ENCODE peak calls at places on chromosomes 13 and 19, in five cellular contexts. O is GM23248; D is CD8-positive, alpha-beta memory T cell; V is neural progenitor cell; E is tibial nerve. Z is an unnamed sample.

GRCh38 chr13:34733720-34734119 is 208.3 kb upstream of the NBEA start:
- DNase-seq in O (peak; percentile 58), D (no peak), V (peak; percentile 42), E (no peak), Z (no peak)

GRCh38 chr19:18481505-18482222 is 40.2 kb downstream of the ELL start:
- DNase-seq in O (no peak), D (no peak), V (no peak), E (no peak), Z (no peak)

GRCh38 chr19:16070366-16070990 is 5.8 kb upstream of the TPM4 start:
- DNase-seq in O (peak; percentile 85), D (peak; percentile 76), V (no peak), E (no peak), Z (no peak)

GRCh38 chr19:45041125-45041524 is 2.3 kb downstream of the CLASRP start:
- DNase-seq in O (no peak), D (no peak), V (no peak), E (no peak), Z (no peak)

GRCh38 chr13:40271931-40272775 is 394.3 kb downstream of the FOXO1 start:
- DNase-seq in O (peak; percentile 82), D (no peak), V (no peak), E (peak; percentile 91), Z (no peak)

GRCh38 chr19:40681039-40681438 is 9.4 kb downstream of the NUMBL start:
- DNase-seq in O (no peak), D (no peak), V (no peak), E (no peak), Z (no peak)

GRCh38 chr19:402786-403185 is 6.2 kb downstream of the C2CD4C start:
- DNase-seq in O (no peak), D (no peak), V (no peak), E (no peak), Z (no peak)

GRCh38 chr19:40803857-40804782 is 5.1 kb downstream of the EGLN2 start:
- DNase-seq in O (no peak), D (peak; percentile 44), V (no peak), E (no peak), Z (peak; percentile 68)

GRCh38 chr13:98869408-98870090 is 108.3 kb downstream of the DOCK9 start:
- DNase-seq in O (no peak), D (no peak), V (no peak), E (no peak), Z (no peak)

GRCh38 chr19:50861496-50862286 is 7.0 kb downstream of the KLK3 start:
- DNase-seq in O (no peak), D (no peak), V (no peak), E (no peak), Z (no peak)

GRCh38 chr13:106536244-106537034 is 977 bp upstream of the EFNB2 start:
- DNase-seq in O (peak; percentile 88), D (peak; percentile 90), V (peak; percentile 98), E (peak; percentile 89), Z (peak; percentile 95)

GRCh38 chr19:41399091-41399490 is 1.5 kb downstream of the BCKDHA start:
- DNase-seq in O (no peak), D (no peak), V (no peak), E (no peak), Z (no peak)

GRCh38 chr13:73740681-73741080 is 393.5 kb downstream of the KLF12 start:
- DNase-seq in O (peak; percentile 76), D (no peak), V (no peak), E (no peak), Z (no peak)

GRCh38 chr13:25529425-25529824 is 157.7 kb downstream of the ATP8A2 start:
- DNase-seq in O (no peak), D (no peak), V (no peak), E (no peak), Z (no peak)

GRCh38 chr19:40804783-40805242 is 5.8 kb downstream of the EGLN2 start:
- DNase-seq in O (peak; percentile 24), D (no peak), V (no peak), E (no peak), Z (peak; percentile 49)

GRCh38 chr13:109795021-109795420 is 8.6 kb upstream of the IRS2 start:
- DNase-seq in O (no peak), D (no peak), V (no peak), E (no peak), Z (no peak)

GRCh38 chr19:23075031-23075733 is 41.6 kb upstream of the ZNF730 start:
- DNase-seq in O (peak; percentile 46), D (no peak), V (peak; percentile 93), E (no peak), Z (peak; percentile 91)

GRCh38 chr13:35953537-35954206 is 177.5 kb downstream of the DCLK1 start:
- DNase-seq in O (peak; percentile 94), D (no peak), V (peak; percentile 86), E (peak; percentile 86), Z (peak; percentile 62)

GRCh38 chr13:70390064-70390463 is 281.8 kb upstream of the KLHL1 start:
- DNase-seq in O (no peak), D (no peak), V (no peak), E (no peak), Z (no peak)

GRCh38 chr19:4709440-4710280 is 14.0 kb downstream of the DPP9 start:
- DNase-seq in O (no peak), D (no peak), V (no peak), E (no peak), Z (no peak)

DNA sequence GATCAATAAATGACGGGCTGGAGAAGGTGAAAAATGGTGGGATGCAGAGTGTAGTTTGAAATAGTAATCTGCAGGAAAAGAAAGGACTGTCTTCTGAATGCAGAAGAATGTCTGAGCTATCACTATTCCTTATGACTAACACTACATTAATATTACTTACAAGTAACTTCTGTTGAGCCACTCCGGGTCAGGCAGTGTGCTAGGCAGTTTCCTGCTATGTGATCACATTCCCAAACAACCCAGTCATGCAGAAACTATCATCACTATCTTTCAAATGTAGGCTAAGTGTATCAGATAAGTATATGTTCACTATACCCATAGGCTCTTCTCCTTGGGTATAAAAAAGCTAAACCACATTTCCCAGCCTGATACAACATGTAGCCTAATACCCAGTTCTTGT is 6.6 kb downstream of the ZNF599 start:
- DNase-seq in O (peak; percentile 0), D (no peak), V (no peak), E (no peak), Z (no peak)
- H3K4me3 ChIP-seq in O (no peak overlapping the region), D (no peak overlapping the region), V (no peak overlapping the region), E (no peak overlapping the region), Z (no peak overlapping the region)

DNA sequence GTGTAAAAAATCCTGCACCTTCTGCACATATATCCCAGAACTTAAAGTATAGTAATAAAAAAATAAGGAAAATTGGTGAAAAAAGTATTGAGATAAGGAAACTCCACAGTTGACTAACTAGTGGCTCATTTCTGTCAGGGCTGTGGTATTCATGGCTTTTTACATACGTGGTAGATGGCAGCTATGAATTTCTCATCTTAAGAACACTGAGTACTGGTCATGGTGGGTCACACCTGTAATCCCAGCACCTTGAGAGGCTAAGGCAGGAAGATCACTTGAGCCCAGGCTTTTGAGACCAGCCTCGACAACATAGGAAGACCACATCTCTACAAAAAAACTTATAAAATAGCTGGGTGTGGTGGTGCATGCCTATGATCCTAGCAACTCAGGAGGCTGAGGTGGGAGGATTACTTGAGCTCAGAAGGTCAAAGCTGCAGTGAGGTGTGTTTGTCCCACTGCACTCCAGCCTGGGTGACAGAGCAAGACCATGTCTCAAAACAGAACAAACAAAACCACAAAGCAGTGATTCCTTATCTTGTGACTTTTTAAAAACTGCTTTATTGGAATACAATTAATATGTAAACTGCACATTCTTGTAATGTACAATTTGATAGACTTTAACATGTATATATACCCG is 16.8 kb downstream of the SLAIN1 start:
- DNase-seq in O (no peak), D (no peak), V (no peak), E (no peak), Z (no peak)
- H3K9me3 ChIP-seq in O (no peaks in the 10 kb centered on the region), D (no peaks in the 10 kb centered on the region), V (peaks cover 26% of the 10 kb centered on the region), E (no peaks in the 10 kb centered on the region), Z (peaks cover 16% of the 10 kb centered on the region)

GRCh38 chr19:10776900-10777650 is 58.9 kb downstream of the TMED1 start:
- DNase-seq in O (no peak), D (no peak), V (no peak), E (no peak), Z (no peak)
- H3K27ac ChIP-seq in O (no peak overlapping the region), D (no peak overlapping the region), V (no peak overlapping the region), E (no peak overlapping the region), Z (no peak overlapping the region)

GRCh38 chr19:48918801-48919247 is 14.7 kb upstream of the DHDH start:
- DNase-seq in O (peak; percentile 44), D (no peak), V (peak; percentile 77), E (no peak), Z (peak; percentile 45)

GRCh38 chr19:48921721-48922500 is 11.6 kb upstream of the DHDH start:
- DNase-seq in O (no peak), D (no peak), V (no peak), E (no peak), Z (no peak)

GRCh38 chr19:48920949-48921348 is 12.6 kb upstream of the DHDH start:
- DNase-seq in O (no peak), D (no peak), V (no peak), E (no peak), Z (no peak)

GRCh38 chr19:48915757-48916156 is 15.6 kb downstream of the NUCB1 start:
- DNase-seq in O (no peak), D (no peak), V (no peak), E (no peak), Z (no peak)

DNA sequence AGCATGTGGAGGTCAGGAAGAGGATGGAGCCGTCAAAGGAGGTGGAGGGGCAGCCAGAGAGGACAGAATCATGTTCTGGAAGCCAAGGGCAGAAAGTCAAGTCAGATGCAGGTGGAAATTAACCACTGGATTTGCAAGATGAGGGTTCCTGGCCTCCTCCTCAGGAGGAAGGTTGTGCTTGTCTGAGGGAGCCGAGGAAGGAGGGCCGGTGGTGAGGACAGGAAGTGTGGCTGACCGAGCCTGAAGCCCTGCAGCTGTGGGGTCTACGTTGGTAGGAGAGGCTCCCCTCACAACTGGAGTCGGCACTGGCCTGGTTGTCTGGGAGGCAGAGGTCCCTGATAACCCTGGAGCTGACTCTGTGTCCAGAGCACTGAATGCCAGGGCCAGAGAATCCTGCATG is 15.4 kb upstream of the DHDH start:
- DNase-seq in O (no peak), D (no peak), V (no peak), E (no peak), Z (no peak)
- H3K4me3 ChIP-seq in O (no peak overlapping the region), D (no peak overlapping the region), V (no peak overlapping the region), E (no peak overlapping the region), Z (no peak overlapping the region)

DNA sequence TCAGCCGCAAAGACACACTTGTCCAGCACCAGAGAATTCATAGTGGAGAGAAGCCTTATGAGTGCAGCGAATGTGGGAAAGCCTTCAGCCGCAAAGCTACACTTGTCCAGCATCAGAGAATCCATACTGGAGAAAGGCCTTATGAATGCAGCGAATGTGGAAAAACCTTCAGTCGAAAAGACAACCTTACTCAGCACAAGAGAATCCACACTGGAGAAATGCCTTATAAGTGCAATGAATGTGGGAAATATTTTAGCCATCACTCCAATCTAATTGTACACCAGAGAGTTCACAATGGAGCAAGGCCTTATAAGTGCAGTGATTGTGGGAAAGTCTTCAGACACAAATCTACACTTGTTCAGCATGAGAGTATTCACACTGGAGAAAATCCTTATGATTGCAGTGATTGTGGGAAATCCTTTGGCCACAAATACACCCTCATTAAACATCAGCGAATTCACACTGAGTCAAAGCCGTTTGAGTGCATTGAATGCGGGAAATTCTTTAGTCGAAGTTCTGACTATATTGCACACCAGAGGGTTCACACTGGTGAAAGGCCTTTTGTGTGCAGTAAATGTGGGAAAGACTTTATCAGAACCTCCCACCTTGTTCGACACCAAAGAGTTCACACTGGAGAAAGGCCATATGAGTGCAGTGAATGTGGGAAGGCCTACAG is 6.8 kb downstream of the ZNF134 start:
- DNase-seq in O (peak; percentile 38), D (no peak), V (no peak), E (no peak), Z (no peak)
- H3K9me3 ChIP-seq in O (no peaks in the 10 kb centered on the region), D (peaks cover 97% of the 10 kb centered on the region), V (peaks cover 89% of the 10 kb centered on the region), E (peaks cover 10% of the 10 kb centered on the region), Z (peaks cover 29% of the 10 kb centered on the region)